ENCODE peak calls at places on chromosomes 3 and 15, in five cellular contexts. C, Z, E, D and Y are unnamed samples.
A peak's percentile ranks its signal among the peaks of the same experiment; 100 is the strongest.

GRCh38 chr15:38842991-38843610 is 278.5 kb upstream of the RASGRP1 start:
- DNase-seq in C (no peak), Z (peak; percentile 32), E (peak; percentile 39), D (no peak), Y (no peak)

GRCh38 chr3:11168881-11169805 is 14.8 kb downstream of the HRH1 start:
- DNase-seq in C (no peak), Z (peak; percentile 52), E (no peak), D (no peak), Y (no peak)

GRCh38 chr15:57506422-57506821 is 85.3 kb upstream of the MYZAP start:
- DNase-seq in C (no peak), Z (no peak), E (no peak), D (no peak), Y (no peak)

GRCh38 chr3:15295506-15295905 is 36.9 kb downstream of the SH3BP5 start:
- DNase-seq in C (no peak), Z (peak; percentile 76), E (peak; percentile 20), D (no peak), Y (no peak)

GRCh38 chr3:128804017-128804816 is 75.2 kb upstream of the ACAD9 start:
- DNase-seq in C (no peak), Z (peak; percentile 61), E (no peak), D (peak; percentile 57), Y (no peak)

GRCh38 chr3:80496452-80496851 is 728.7 kb upstream of the ROBO1 start:
- DNase-seq in C (no peak), Z (no peak), E (no peak), D (no peak), Y (no peak)

GRCh38 chr3:31193871-31194270 is 299.4 kb upstream of the GADL1 start:
- DNase-seq in C (no peak), Z (peak; percentile 64), E (no peak), D (no peak), Y (no peak)

GRCh38 chr3:3191675-3192480 is 12.4 kb upstream of the CRBN start:
- DNase-seq in C (no peak), Z (peak; percentile 47), E (no peak), D (peak; percentile 18), Y (no peak)

GRCh38 chr15:48233246-48233645 is 27.1 kb downstream of the SLC12A1 start:
- DNase-seq in C (no peak), Z (no peak), E (no peak), D (no peak), Y (no peak)

GRCh38 chr3:141828487-141829284 is 47.8 kb upstream of the ATP1B3 start:
- DNase-seq in C (no peak), Z (peak; percentile 11), E (no peak), D (peak; percentile 60), Y (peak; percentile 45)

GRCh38 chr15:78990278-78990677 is 45.4 kb upstream of the CTSH start:
- DNase-seq in C (no peak), Z (no peak), E (no peak), D (no peak), Y (no peak)

GRCh38 chr3:256501-256900 is 59.9 kb downstream of the CHL1 start:
- DNase-seq in C (no peak), Z (no peak), E (no peak), D (no peak), Y (no peak)

GRCh38 chr15:78210349-78210717 is 24.0 kb downstream of the ACSBG1 start:
- DNase-seq in C (no peak), Z (no peak), E (no peak), D (no peak), Y (no peak)

GRCh38 chr3:186002884-186003472 is 65.2 kb upstream of the TRA2B start:
- DNase-seq in C (no peak), Z (peak; percentile 67), E (peak; percentile 8), D (peak; percentile 34), Y (no peak)

GRCh38 chr15:47963265-47963664 is 157.5 kb upstream of the SLC24A5 start:
- DNase-seq in C (no peak), Z (no peak), E (no peak), D (no peak), Y (no peak)

GRCh38 chr3:129226374-129226773 is 23.0 kb upstream of the COPG1 start:
- DNase-seq in C (peak; percentile 76), Z (peak; percentile 90), E (peak; percentile 94), D (peak; percentile 72), Y (no peak)

GRCh38 chr15:101482526-101483371 is 6.8 kb downstream of the PCSK6 start:
- DNase-seq in C (no peak), Z (no peak), E (no peak), D (no peak), Y (no peak)

GRCh38 chr3:147940400-147940799 is 531.2 kb downstream of the ZIC1 start:
- DNase-seq in C (no peak), Z (peak; percentile 48), E (no peak), D (no peak), Y (no peak)

GRCh38 chr15:74817370-74817737 is 4.7 kb downstream of the LMAN1L start:
- DNase-seq in C (no peak), Z (peak; percentile 24), E (peak; percentile 66), D (no peak), Y (peak; percentile 44)

GRCh38 chr3:190673157-190673556 is 159.3 kb downstream of the IL1RAP start:
- DNase-seq in C (no peak), Z (peak; percentile 25), E (peak; percentile 55), D (no peak), Y (no peak)

GRCh38 chr15:63560741-63561448 is 36.3 kb upstream of the FBXL22 start:
- DNase-seq in C (no peak), Z (peak; percentile 31), E (no peak), D (no peak), Y (no peak)